ENCODE peak calls at places on chromosomes 4 and X, in four cellular contexts. A, X, I and F are unnamed samples.

GRCh38 chrX:148500428-148501120 is at the start of gene AFF2:
- DNase-seq in A (no peak), X (no peak), I (peak), F (no peak)

GRCh38 chrX:10467793-10468192 is 152.6 kb downstream of the MID1 start:
- DNase-seq in X (peak), A (no peak), I (no peak), F (no peak)

GRCh38 chr4:7167706-7168105 is 24.6 kb upstream of the SORCS2 start:
- DNase-seq in A (peak), I (no peak), X (no peak), F (no peak)

GRCh38 chr4:157076578-157076947 is 613 bp downstream of the GLRB start:
- DNase-seq in X (no peak), A (no peak), I (peak), F (no peak)

GRCh38 chr4:48909697-48910096 is 3.1 kb upstream of the OCIAD2 start:
- DNase-seq in A (no peak), X (peak), I (no peak), F (no peak)

GRCh38 chrX:130878350-130879341 is 24.4 kb downstream of the ENOX2 start:
- DNase-seq in I (no peak), X (peak), A (no peak), F (no peak)

GRCh38 chr4:120000591-120001296 is 65.9 kb downstream of the MAD2L1 start:
- DNase-seq in I (no peak), A (no peak), X (no peak), F (no peak)

GRCh38 chrX:154013614-154014360 is 5.9 kb downstream of the IRAK1 start:
- DNase-seq in A (no peak), I (peak), X (no peak), F (no peak)

GRCh38 chr4:168557658-168558057 is 60.8 kb downstream of the PALLD start:
- DNase-seq in A (no peak), I (no peak), X (no peak), F (no peak)

GRCh38 chr4:26709246-26709645 is 125.4 kb downstream of the TBC1D19 start:
- DNase-seq in X (no peak), A (no peak), I (no peak), F (no peak)

GRCh38 chrX:128396601-128397000 is 344.4 kb upstream of the ACTRT1 start:
- DNase-seq in I (no peak), X (no peak), A (no peak), F (no peak)

DNA sequence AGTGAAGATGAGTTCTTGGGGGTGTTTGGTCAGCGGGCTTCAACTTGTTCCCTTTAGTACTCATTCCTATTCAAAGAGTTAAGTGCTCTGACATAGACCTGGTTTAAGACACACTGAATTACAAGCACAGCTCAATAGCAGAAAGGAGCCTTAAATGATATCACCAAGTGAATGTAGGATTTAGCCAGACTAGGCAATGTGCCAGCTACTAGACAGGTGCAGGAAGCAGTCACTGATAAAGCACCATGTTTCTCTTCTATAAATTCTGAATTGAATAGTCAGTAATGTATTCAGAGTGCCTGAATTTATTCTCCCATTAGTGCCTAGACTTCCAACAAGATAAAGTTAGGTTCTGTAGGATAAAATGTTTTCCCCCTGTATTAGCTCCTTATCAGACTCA is 63.6 kb downstream of the ASB9 start:
- DNase-seq in A (no peak), X (no peak), I (no peak), F (no peak)
- TF ChIP-seq CTCF in A (no peak), X (no peak), I (no peak), F (no peak)

GRCh38 chrX:105822138-105823091 is at the start of gene NRK:
- DNase-seq in X (no peak), I (peak), A (no peak), F (no peak)
- H3K4me3 ChIP-seq in X (peak), I (peak), A (no peak), F (no peak)

GRCh38 chr4:117702353-117702752 is 331.9 kb upstream of the NDST3 start:
- DNase-seq in X (no peak), I (no peak), A (no peak), F (no peak)

GRCh38 chr4:117699595-117699994 is 334.7 kb upstream of the NDST3 start:
- DNase-seq in A (no peak), I (no peak), X (no peak), F (no peak)

DNA sequence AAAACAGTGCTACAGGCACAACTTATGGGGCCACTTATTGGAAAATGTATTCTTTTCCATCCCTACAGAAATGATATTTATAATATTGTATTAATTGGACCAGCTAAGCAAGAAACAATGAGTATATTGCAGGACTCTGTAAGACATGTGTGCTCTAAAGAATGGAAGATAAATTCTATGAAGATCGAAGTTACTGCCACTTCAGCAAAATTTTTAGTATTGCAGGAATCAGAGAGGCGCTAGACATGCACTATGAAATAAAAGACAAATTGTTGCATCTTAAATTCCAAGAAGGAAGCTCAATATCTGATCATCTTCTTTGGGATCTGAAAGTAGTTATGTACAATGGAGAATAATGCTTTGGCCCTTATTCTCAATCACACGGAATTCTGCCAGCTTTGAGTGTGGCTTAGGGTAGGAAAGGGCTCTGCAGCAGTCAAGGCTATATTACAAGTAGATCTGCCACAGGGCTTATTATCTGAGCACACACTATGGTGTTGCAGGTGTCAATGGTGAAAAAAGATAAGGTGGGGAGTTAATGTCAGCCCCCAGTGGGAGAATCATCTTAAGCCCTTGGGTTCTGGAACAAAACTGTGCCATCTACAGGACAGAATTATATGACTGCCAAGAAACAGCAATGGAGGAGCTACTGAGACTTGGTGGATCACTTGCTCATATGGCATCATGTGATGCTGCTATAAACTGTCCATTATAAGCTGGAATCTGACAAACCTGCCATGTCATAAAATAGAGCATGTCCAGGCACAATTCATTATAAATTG is 334.0 kb upstream of the NDST3 start:
- DNase-seq in I (no peak), X (no peak), A (peak), F (no peak)
- TF ChIP-seq CTCF in I (peak), X (no peak), A (peak), F (peak)

GRCh38 chrX:40474205-40474626 is 106.6 kb upstream of the ATP6AP2 start:
- DNase-seq in A (peak), I (peak), X (peak), F (no peak)

GRCh38 chrX:40473460-40474204 is 107.1 kb upstream of the ATP6AP2 start:
- DNase-seq in X (no peak), A (no peak), I (no peak), F (no peak)

GRCh38 chrX:40469316-40469715 is 111.5 kb upstream of the ATP6AP2 start:
- DNase-seq in X (no peak), I (no peak), A (no peak), F (no peak)

GRCh38 chrX:40470830-40471429 is 109.8 kb upstream of the ATP6AP2 start:
- DNase-seq in I (no peak), A (no peak), X (no peak), F (no peak)

GRCh38 chrX:40471965-40472648 is 108.7 kb upstream of the ATP6AP2 start:
- DNase-seq in X (peak), A (peak), I (peak), F (no peak)
- H3K4me3 ChIP-seq in X (no peak), A (peak), I (no peak), F (no peak)